ENCODE peak calls at places on chromosomes 2 and 18, in eight cellular contexts. One of them, this sample, is unnamed.

GRCh38 chr2:145258903-145259579 is 739.1 kb upstream of the ZEB2 start:
- DNase-seq in gastrocnemius medialis: no peak
- DNase-seq in K562: no peak
- DNase-seq in uterus: no peak
- DNase-seq in A549: no peak
- DNase-seq in transverse colon: no peak
- DNase-seq in body of pancreas: no peak
- DNase-seq in suprapubic skin: no peak
- DNase-seq in this sample: no peak

GRCh38 chr2:946073-947005 is 4.3 kb upstream of the SNTG2 start:
- DNase-seq in gastrocnemius medialis: no peak
- DNase-seq in K562: no peak
- DNase-seq in uterus: no peak
- DNase-seq in A549: no peak
- DNase-seq in transverse colon: no peak
- DNase-seq in body of pancreas: no peak
- DNase-seq in suprapubic skin: no peak
- DNase-seq in this sample: no peak

GRCh38 chr2:48474599-48475298 is 55.2 kb upstream of the STON1 start:
- DNase-seq in gastrocnemius medialis: no peak
- DNase-seq in K562: no peak
- DNase-seq in uterus: peak; percentile 70
- DNase-seq in A549: no peak
- DNase-seq in transverse colon: no peak
- DNase-seq in body of pancreas: no peak
- DNase-seq in suprapubic skin: no peak
- DNase-seq in this sample: no peak

GRCh38 chr2:38187416-38188127 is 111.6 kb upstream of the CYP1B1 start:
- DNase-seq in gastrocnemius medialis: peak; percentile 57
- DNase-seq in K562: no peak
- DNase-seq in uterus: peak; percentile 95
- DNase-seq in A549: no peak
- DNase-seq in transverse colon: peak; percentile 52
- DNase-seq in body of pancreas: peak; percentile 43
- DNase-seq in suprapubic skin: peak; percentile 88
- DNase-seq in this sample: peak; percentile 90

GRCh38 chr2:57460875-57461274 is 585.7 kb upstream of the VRK2 start:
- DNase-seq in gastrocnemius medialis: no peak
- DNase-seq in K562: no peak
- DNase-seq in uterus: no peak
- DNase-seq in A549: no peak
- DNase-seq in transverse colon: no peak
- DNase-seq in body of pancreas: no peak
- DNase-seq in suprapubic skin: no peak
- DNase-seq in this sample: no peak

GRCh38 chr2:42105330-42106256 is 57.8 kb downstream of the PKDCC start:
- DNase-seq in gastrocnemius medialis: no peak
- DNase-seq in K562: no peak
- DNase-seq in uterus: no peak
- DNase-seq in A549: no peak
- DNase-seq in transverse colon: peak; percentile 67
- DNase-seq in body of pancreas: peak; percentile 24
- DNase-seq in suprapubic skin: no peak
- DNase-seq in this sample: no peak

GRCh38 chr2:2717406-2717805 is 386.3 kb upstream of the MYT1L start:
- DNase-seq in gastrocnemius medialis: no peak
- DNase-seq in K562: no peak
- DNase-seq in uterus: no peak
- DNase-seq in A549: no peak
- DNase-seq in transverse colon: no peak
- DNase-seq in body of pancreas: no peak
- DNase-seq in suprapubic skin: no peak
- DNase-seq in this sample: no peak

GRCh38 chr18:59022167-59022945 is 117.3 kb upstream of the SEC11C start:
- DNase-seq in gastrocnemius medialis: no peak
- DNase-seq in K562: no peak
- DNase-seq in uterus: no peak
- DNase-seq in A549: no peak
- DNase-seq in transverse colon: no peak
- DNase-seq in body of pancreas: peak; percentile 20
- DNase-seq in suprapubic skin: no peak
- DNase-seq in this sample: peak; percentile 69

GRCh38 chr2:137952586-137953129 is 11.6 kb upstream of the HNMT start:
- DNase-seq in gastrocnemius medialis: no peak
- DNase-seq in K562: no peak
- DNase-seq in uterus: no peak
- DNase-seq in A549: no peak
- DNase-seq in transverse colon: no peak
- DNase-seq in body of pancreas: no peak
- DNase-seq in suprapubic skin: no peak
- DNase-seq in this sample: no peak

GRCh38 chr18:48752478-48752877 is 198.3 kb downstream of the SMAD7 start:
- DNase-seq in gastrocnemius medialis: no peak
- DNase-seq in K562: no peak
- DNase-seq in uterus: no peak
- DNase-seq in A549: no peak
- DNase-seq in transverse colon: no peak
- DNase-seq in body of pancreas: no peak
- DNase-seq in suprapubic skin: no peak
- DNase-seq in this sample: no peak

GRCh38 chr18:52536039-52536438 is 196.0 kb downstream of the DCC start:
- DNase-seq in gastrocnemius medialis: no peak
- DNase-seq in K562: no peak
- DNase-seq in uterus: no peak
- DNase-seq in A549: no peak
- DNase-seq in transverse colon: no peak
- DNase-seq in body of pancreas: no peak
- DNase-seq in suprapubic skin: no peak
- DNase-seq in this sample: no peak

GRCh38 chr2:46014911-46015654 is 282.1 kb upstream of the EPAS1 start:
- DNase-seq in gastrocnemius medialis: no peak
- DNase-seq in K562: no peak
- DNase-seq in uterus: no peak
- DNase-seq in A549: no peak
- DNase-seq in transverse colon: no peak
- DNase-seq in body of pancreas: no peak
- DNase-seq in suprapubic skin: no peak
- DNase-seq in this sample: peak; percentile 57

DNA sequence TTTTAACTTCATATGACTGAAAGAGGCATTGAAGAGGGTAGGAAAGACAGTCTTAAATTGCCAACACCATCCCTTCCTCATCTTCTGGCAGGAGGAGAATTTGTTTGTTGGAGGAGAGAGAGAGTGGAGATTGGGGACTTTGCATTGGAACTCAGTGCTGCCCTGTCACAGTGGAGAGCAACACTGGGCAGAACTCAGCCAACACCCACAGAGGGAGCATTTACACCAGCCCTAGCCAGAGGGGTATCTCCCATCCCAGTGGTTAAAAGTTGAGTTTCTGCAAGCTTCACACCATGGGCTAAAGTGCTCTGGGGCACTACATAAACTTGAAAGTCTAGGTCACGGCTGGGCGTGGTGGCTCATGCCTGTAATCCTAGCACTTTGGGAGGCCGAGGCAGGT is 174.1 kb downstream of the ANKRD30B start:
- DNase-seq in gastrocnemius medialis: no peak
- DNase-seq in K562: no peak
- DNase-seq in uterus: no peak
- DNase-seq in A549: no peak
- DNase-seq in transverse colon: no peak
- DNase-seq in body of pancreas: no peak
- DNase-seq in suprapubic skin: no peak
- DNase-seq in this sample: no peak
- H3K9me3 ChIP-seq in gastrocnemius medialis: no peaks in the 10 kb centered on the region
- H3K9me3 ChIP-seq in K562: no peaks in the 10 kb centered on the region
- H3K9me3 ChIP-seq in uterus: no peaks in the 10 kb centered on the region
- H3K9me3 ChIP-seq in A549: no peaks in the 10 kb centered on the region
- H3K9me3 ChIP-seq in transverse colon: no peaks in the 10 kb centered on the region
- H3K9me3 ChIP-seq in body of pancreas: no peaks in the 10 kb centered on the region
- H3K9me3 ChIP-seq in suprapubic skin: no peaks in the 10 kb centered on the region
- H3K9me3 ChIP-seq in this sample: no peaks in the 10 kb centered on the region

DNA sequence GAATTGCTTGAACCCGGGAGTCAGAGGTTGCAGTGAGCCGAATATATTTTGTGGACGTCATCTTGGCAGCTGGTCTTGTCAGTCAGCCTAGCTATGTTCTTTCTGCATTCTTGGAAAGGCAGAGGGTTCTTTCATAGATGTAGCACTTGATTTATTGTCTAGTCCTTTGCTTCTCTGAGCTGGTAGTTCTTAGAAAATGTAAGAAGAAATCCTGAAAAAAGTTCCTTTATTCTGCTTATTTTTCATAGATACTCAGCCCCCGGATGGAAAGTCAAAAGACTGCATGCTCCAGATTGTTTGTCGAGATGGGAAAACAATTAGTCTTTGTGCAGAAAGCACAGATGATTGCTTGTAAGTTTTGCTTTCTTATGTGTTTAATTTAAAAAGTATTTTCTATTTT is 21.3 kb downstream of the PLEKHB2 start:
- DNase-seq in gastrocnemius medialis: no peak
- DNase-seq in K562: no peak
- DNase-seq in uterus: no peak
- DNase-seq in A549: no peak
- DNase-seq in transverse colon: no peak
- DNase-seq in body of pancreas: no peak
- DNase-seq in suprapubic skin: no peak
- DNase-seq in this sample: no peak
- H3K4me1 ChIP-seq in gastrocnemius medialis: peaks cover 36% of the 10 kb centered on the region
- H3K4me1 ChIP-seq in K562: no peaks in the 10 kb centered on the region
- H3K4me1 ChIP-seq in uterus: no peaks in the 10 kb centered on the region
- H3K4me1 ChIP-seq in A549: no peaks in the 10 kb centered on the region
- H3K4me1 ChIP-seq in transverse colon: no peaks in the 10 kb centered on the region
- H3K4me1 ChIP-seq in body of pancreas: no peaks in the 10 kb centered on the region
- H3K4me1 ChIP-seq in suprapubic skin: no peaks in the 10 kb centered on the region
- H3K4me1 ChIP-seq in this sample: peaks cover 8% of the 10 kb centered on the region

GRCh38 chr2:62304429-62305417 is 108.8 kb downstream of the B3GNT2 start:
- DNase-seq in gastrocnemius medialis: peak; percentile 12
- DNase-seq in K562: peak; percentile 70
- DNase-seq in uterus: peak; percentile 63
- DNase-seq in A549: no peak
- DNase-seq in transverse colon: peak; percentile 80
- DNase-seq in body of pancreas: peak; percentile 43
- DNase-seq in suprapubic skin: no peak
- DNase-seq in this sample: peak; percentile 14
- TF ChIP-seq POLR2A in gastrocnemius medialis: no peak
- TF ChIP-seq POLR2A in K562: peak; percentile 64
- TF ChIP-seq POLR2A in uterus: no peak
- TF ChIP-seq POLR2A in A549: no peak
- TF ChIP-seq POLR2A in transverse colon: no peak
- TF ChIP-seq POLR2A in body of pancreas: no peak
- TF ChIP-seq POLR2A in suprapubic skin: no peak
- TF ChIP-seq POLR2A in this sample: no peak

GRCh38 chr2:170711196-170711773 is 3.9 kb upstream of the SP5 start:
- DNase-seq in gastrocnemius medialis: no peak
- DNase-seq in K562: no peak
- DNase-seq in uterus: no peak
- DNase-seq in A549: no peak
- DNase-seq in transverse colon: no peak
- DNase-seq in body of pancreas: no peak
- DNase-seq in suprapubic skin: no peak
- DNase-seq in this sample: no peak

GRCh38 chr2:170711774-170712652 is 3.1 kb upstream of the SP5 start:
- DNase-seq in gastrocnemius medialis: no peak
- DNase-seq in K562: no peak
- DNase-seq in uterus: no peak
- DNase-seq in A549: no peak
- DNase-seq in transverse colon: no peak
- DNase-seq in body of pancreas: peak; percentile 70
- DNase-seq in suprapubic skin: no peak
- DNase-seq in this sample: no peak

GRCh38 chr2:170713280-170714155 is 1.6 kb upstream of the SP5 start:
- DNase-seq in gastrocnemius medialis: no peak
- DNase-seq in K562: no peak
- DNase-seq in uterus: no peak
- DNase-seq in A549: no peak
- DNase-seq in transverse colon: peak; percentile 11
- DNase-seq in body of pancreas: peak; percentile 13
- DNase-seq in suprapubic skin: peak; percentile 67
- DNase-seq in this sample: no peak

GRCh38 chr2:170714156-170715061 is 728 bp upstream of the SP5 start:
- DNase-seq in gastrocnemius medialis: no peak
- DNase-seq in K562: peak; percentile 96
- DNase-seq in uterus: peak; percentile 39
- DNase-seq in A549: peak; percentile 27
- DNase-seq in transverse colon: peak; percentile 49
- DNase-seq in body of pancreas: peak; percentile 77
- DNase-seq in suprapubic skin: peak; percentile 76
- DNase-seq in this sample: peak; percentile 39

DNA sequence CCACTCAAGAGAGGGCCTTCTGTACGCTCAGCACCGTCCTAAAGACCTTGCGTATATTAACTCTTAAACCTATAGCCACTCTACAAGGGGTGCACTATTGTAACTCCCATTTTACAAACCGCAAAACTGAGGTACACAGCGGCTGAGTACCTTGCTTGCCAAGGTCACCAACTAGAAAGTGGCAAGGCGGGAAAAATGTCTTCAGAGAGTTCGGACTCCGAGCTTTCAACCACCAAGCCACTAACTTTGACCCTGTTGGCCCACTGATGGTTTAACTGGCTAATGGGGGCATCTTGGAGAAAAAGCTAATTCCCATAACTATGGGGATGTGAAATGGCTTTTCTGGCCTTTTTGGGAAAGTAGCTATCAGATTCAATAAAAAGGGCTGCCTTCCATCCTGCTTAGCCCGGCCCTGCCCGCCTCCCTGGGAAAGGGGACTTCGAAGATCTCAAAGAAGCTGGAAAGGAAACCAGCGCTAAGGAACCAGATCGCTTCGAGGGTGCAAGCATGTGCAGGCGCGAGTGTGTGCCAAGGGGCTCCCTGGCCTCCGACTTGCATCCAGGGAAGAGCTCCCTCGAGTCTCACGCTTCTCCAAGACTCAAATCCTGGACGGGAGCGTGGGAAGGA is 2.4 kb upstream of the SP5 start:
- DNase-seq in gastrocnemius medialis: no peak
- DNase-seq in K562: no peak
- DNase-seq in uterus: peak; percentile 17
- DNase-seq in A549: no peak
- DNase-seq in transverse colon: no peak
- DNase-seq in body of pancreas: no peak
- DNase-seq in suprapubic skin: no peak
- DNase-seq in this sample: no peak
- H3K9me3 ChIP-seq in gastrocnemius medialis: no peaks in the 10 kb centered on the region
- H3K9me3 ChIP-seq in K562: peaks cover 4% of the 10 kb centered on the region
- H3K9me3 ChIP-seq in uterus: no peaks in the 10 kb centered on the region
- H3K9me3 ChIP-seq in A549: no peaks in the 10 kb centered on the region
- H3K9me3 ChIP-seq in transverse colon: no peaks in the 10 kb centered on the region
- H3K9me3 ChIP-seq in body of pancreas: no peaks in the 10 kb centered on the region
- H3K9me3 ChIP-seq in suprapubic skin: no peaks in the 10 kb centered on the region
- H3K9me3 ChIP-seq in this sample: no peaks in the 10 kb centered on the region